ENCODE peak calls at places on chromosomes 5 and 9, in five cellular contexts. W, E, R, K and Y are unnamed samples.

GRCh38 chr9:35994959-35995358 is 37.0 kb upstream of the OR2S2 start:
- DNase-seq in W (no peak), E (no peak), R (no peak), K (no peak), Y (no peak)

GRCh38 chr5:43400082-43400481 is 12.1 kb downstream of the CCL28 start:
- DNase-seq in W (no peak), E (no peak), R (peak), K (no peak), Y (no peak)

GRCh38 chr9:101601904-101602765 is 7.4 kb upstream of the PPP3R2 start:
- DNase-seq in W (peak), E (no peak), R (peak), K (no peak), Y (no peak)

GRCh38 chr9:137963525-137963924 is 85.9 kb downstream of the CACNA1B start:
- DNase-seq in W (no peak), E (no peak), R (no peak), K (no peak), Y (no peak)

GRCh38 chr5:138953370-138954256 is 78.5 kb upstream of the LRRTM2 start:
- DNase-seq in W (peak), E (no peak), R (no peak), K (peak), Y (no peak)

GRCh38 chr9:133943781-133944745 is 48.1 kb downstream of the VAV2 start:
- DNase-seq in W (peak), E (no peak), R (peak), K (no peak), Y (no peak)

GRCh38 chr5:68057186-68057585 is 158.4 kb upstream of the PIK3R1 start:
- DNase-seq in W (no peak), E (no peak), R (no peak), K (no peak), Y (no peak)

GRCh38 chr5:127754727-127755126 is 51.5 kb downstream of the CCDC192 start:
- DNase-seq in W (no peak), E (no peak), R (no peak), K (no peak), Y (no peak)

GRCh38 chr9:109229682-109230081 is 62.6 kb upstream of the FRRS1L start:
- DNase-seq in W (no peak), E (no peak), R (no peak), K (no peak), Y (no peak)

GRCh38 chr9:133352635-133353340 is 3.5 kb downstream of the SURF1 start:
- DNase-seq in W (no peak), E (no peak), R (no peak), K (no peak), Y (no peak)

GRCh38 chr5:3309538-3309937 is 286.1 kb upstream of the IRX1 start:
- DNase-seq in W (no peak), E (no peak), R (peak), K (no peak), Y (no peak)

GRCh38 chr9:31730398-31730797 is 654.0 kb upstream of the ACO1 start:
- DNase-seq in W (no peak), E (no peak), R (no peak), K (no peak), Y (no peak)

GRCh38 chr9:111153973-111154590 is 115.8 kb upstream of the LPAR1 start:
- DNase-seq in W (no peak), E (no peak), R (peak), K (no peak), Y (no peak)

GRCh38 chr5:91632871-91633270 is 249.8 kb upstream of the ARRDC3 start:
- DNase-seq in W (peak), E (no peak), R (no peak), K (no peak), Y (no peak)

GRCh38 chr9:110050925-110051355 is 157.0 kb downstream of the C9orf152 start:
- DNase-seq in W (no peak), E (no peak), R (peak), K (peak), Y (no peak)

GRCh38 chr5:73702534-73702933 is 76.5 kb downstream of the ARHGEF28 start:
- DNase-seq in W (no peak), E (no peak), R (no peak), K (no peak), Y (no peak)

GRCh38 chr5:112232651-112233050 is 186.4 kb downstream of the EPB41L4A start:
- DNase-seq in W (no peak), E (no peak), R (peak), K (no peak), Y (no peak)

GRCh38 chr5:105688227-105688807 is 1982.4 kb downstream of the EFNA5 start:
- DNase-seq in W (no peak), E (no peak), R (no peak), K (no peak), Y (no peak)

GRCh38 chr5:91383956-91384300 is 811 bp upstream of the ARRDC3 start:
- DNase-seq in W (peak), E (no peak), R (no peak), K (no peak), Y (no peak)

GRCh38 chr5:164934039-164934438 is 1428.6 kb downstream of the MAT2B start:
- DNase-seq in W (no peak), E (no peak), R (no peak), K (no peak), Y (no peak)

GRCh38 chr5:122202952-122203351 is 73.6 kb downstream of the ZNF474 start:
- DNase-seq in W (no peak), E (no peak), R (no peak), K (no peak), Y (no peak)

GRCh38 chr9:135346438-135347050 is 133.0 kb upstream of the PPP1R26 start:
- DNase-seq in W (no peak), E (no peak), R (no peak), K (no peak), Y (no peak)

GRCh38 chr5:127072861-127073846 is at the start of gene C5orf63:
- DNase-seq in W (peak), E (peak), R (peak), K (peak), Y (peak)

GRCh38 chr9:96009690-96010477 is 134.4 kb downstream of the ERCC6L2 start:
- DNase-seq in W (no peak), E (no peak), R (peak), K (no peak), Y (peak)

GRCh38 chr9:111712369-111712768 is 51.0 kb downstream of the GNG10 start:
- DNase-seq in W (no peak), E (no peak), R (no peak), K (no peak), Y (no peak)

GRCh38 chr9:108854094-108854493 is 1.7 kb downstream of the ACTL7B start:
- DNase-seq in W (no peak), E (no peak), R (no peak), K (no peak), Y (no peak)

GRCh38 chr5:166436857-166437256 is 1854.6 kb upstream of the WWC1 start:
- DNase-seq in W (no peak), E (no peak), R (no peak), K (no peak), Y (no peak)

GRCh38 chr9:34279431-34279830 is 49.6 kb downstream of the KIF24 start:
- DNase-seq in W (no peak), E (no peak), R (peak), K (no peak), Y (no peak)

GRCh38 chr9:95903398-95903797 is 27.9 kb downstream of the ERCC6L2 start:
- DNase-seq in W (no peak), E (no peak), R (no peak), K (no peak), Y (no peak)

GRCh38 chr9:18826248-18826647 is 206.8 kb downstream of the SAXO1 start:
- DNase-seq in W (peak), E (no peak), R (no peak), K (no peak), Y (no peak)

GRCh38 chr5:130605200-130605599 is 559.9 kb downstream of the HINT1 start:
- DNase-seq in W (peak), E (no peak), R (peak), K (no peak), Y (no peak)

DNA sequence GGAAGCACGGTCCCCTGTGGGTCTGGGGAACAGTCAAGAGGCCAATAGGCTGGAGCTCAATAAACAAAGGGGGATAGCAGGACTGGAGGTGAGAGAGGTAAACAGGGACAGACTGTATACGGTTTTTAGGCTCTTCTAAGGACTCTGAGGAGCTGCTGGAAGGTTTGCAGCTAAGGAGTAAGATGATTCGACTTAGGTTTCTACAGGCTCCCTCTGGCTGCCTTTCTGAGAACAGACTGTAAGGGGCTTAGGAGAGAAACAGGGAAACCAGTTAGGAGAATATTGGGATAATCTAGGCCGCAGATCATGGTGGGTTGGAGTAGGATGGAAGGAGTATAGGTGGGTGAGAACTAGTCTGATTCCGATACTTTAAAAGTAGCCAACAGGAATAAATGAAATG is 10.4 kb downstream of the CDK5RAP2 start:
- DNase-seq in W (no peak), E (no peak), R (no peak), K (no peak), Y (no peak)
- H3K27ac ChIP-seq in W (no peak), E (no peak), R (no peak), K (no peak), Y (no peak)

DNA sequence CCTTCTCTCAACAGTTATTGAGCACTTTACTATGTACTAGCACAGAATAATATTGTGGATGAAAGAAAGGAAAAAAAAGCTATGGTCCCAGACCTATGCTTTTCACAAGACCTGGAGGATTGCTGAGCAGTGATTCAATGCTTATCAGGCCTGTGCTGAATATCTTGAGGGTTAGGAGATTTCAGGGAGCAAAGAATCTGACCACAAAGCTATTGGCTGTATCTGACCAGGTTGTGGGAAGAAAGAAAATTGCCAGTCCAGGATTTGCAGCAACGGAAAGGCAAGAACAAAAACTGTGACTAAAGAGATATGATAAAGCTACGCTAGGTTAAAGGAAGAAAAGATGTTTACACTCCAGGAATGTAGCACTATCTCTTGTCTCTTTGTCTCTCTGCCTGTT is 14.9 kb upstream of the MACIR start:
- DNase-seq in W (no peak), E (no peak), R (no peak), K (no peak), Y (no peak)
- H3K27ac ChIP-seq in W (no peak), E (no peak), R (no peak), K (no peak), Y (no peak)

DNA sequence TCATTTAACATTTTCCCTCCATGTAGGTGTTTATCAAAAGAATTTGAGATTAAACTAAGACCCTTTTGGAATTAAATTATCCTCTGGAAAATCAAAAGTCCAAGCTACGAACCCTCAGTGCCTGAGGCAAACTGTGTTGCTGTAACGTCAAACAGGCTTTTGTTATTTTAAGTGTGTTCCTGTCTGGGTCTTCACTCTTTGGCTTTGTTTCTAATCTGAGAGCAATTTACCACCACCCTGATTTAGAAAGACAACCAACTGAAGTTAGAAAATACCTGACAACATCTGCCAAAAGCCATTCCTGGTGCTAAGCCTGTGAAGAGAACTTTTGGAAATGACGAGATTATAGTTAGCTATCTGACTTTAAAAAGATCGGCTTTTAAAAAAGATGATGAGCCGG is 199.9 kb downstream of the DIRAS2 start:
- DNase-seq in W (no peak), E (no peak), R (no peak), K (no peak), Y (no peak)
- H3K27ac ChIP-seq in W (peak), E (no peak), R (no peak), K (no peak), Y (no peak)

GRCh38 chr9:99054581-99054980 is 50.3 kb upstream of the TGFBR1 start:
- DNase-seq in W (no peak), E (no peak), R (peak), K (no peak), Y (no peak)
- H3K27ac ChIP-seq in W (no peak), E (no peak), R (no peak), K (no peak), Y (no peak)

GRCh38 chr9:72305102-72305546 is 59.9 kb downstream of the ZFAND5 start:
- DNase-seq in W (no peak), E (no peak), R (no peak), K (peak), Y (no peak)

GRCh38 chr9:72304538-72304937 is 60.5 kb downstream of the ZFAND5 start:
- DNase-seq in W (no peak), E (no peak), R (no peak), K (no peak), Y (no peak)

GRCh38 chr9:72297516-72297915 is 67.5 kb downstream of the ZFAND5 start:
- DNase-seq in W (no peak), E (no peak), R (no peak), K (no peak), Y (no peak)

GRCh38 chr9:72299017-72299603 is 65.9 kb downstream of the ZFAND5 start:
- DNase-seq in W (no peak), E (no peak), R (no peak), K (no peak), Y (no peak)

GRCh38 chr9:72300884-72301283 is 64.1 kb downstream of the ZFAND5 start:
- DNase-seq in W (no peak), E (no peak), R (no peak), K (no peak), Y (no peak)
- H3K27ac ChIP-seq in W (no peak), E (no peak), R (no peak), K (no peak), Y (no peak)

DNA sequence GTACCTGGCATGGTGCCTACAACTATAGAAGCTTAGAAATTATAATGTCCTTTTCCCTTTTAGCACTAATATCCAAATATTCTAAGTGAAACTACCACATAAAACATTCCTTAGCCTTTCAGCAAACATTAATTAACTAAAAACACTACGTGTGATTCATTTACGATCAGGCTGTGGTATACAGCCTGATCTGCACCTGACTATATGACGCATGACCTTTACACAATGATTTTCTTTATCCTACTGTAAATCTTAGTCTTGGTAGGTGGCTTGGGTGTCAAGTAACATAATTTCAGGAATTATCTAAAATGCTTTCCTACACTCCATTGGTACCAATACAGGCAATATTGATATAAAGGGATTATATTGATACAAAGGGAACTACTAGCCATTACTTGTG is 686.7 kb downstream of the DTWD2 start:
- DNase-seq in W (no peak), E (no peak), R (no peak), K (no peak), Y (no peak)
- H3K27ac ChIP-seq in W (no peak), E (no peak), R (no peak), K (no peak), Y (no peak)

GRCh38 chr5:135029468-135030122 is 4.4 kb downstream of the PITX1 start:
- DNase-seq in W (no peak), E (no peak), R (no peak), K (no peak), Y (no peak)

GRCh38 chr5:135030123-135030517 is 3.9 kb downstream of the PITX1 start:
- DNase-seq in W (peak), E (no peak), R (no peak), K (no peak), Y (no peak)

GRCh38 chr5:135031813-135032612 is 2.0 kb downstream of the PITX1 start:
- DNase-seq in W (no peak), E (no peak), R (no peak), K (no peak), Y (no peak)

GRCh38 chr5:135031146-135031812 is 2.7 kb downstream of the PITX1 start:
- DNase-seq in W (no peak), E (no peak), R (no peak), K (no peak), Y (no peak)

GRCh38 chr5:135030691-135031145 is 3.3 kb downstream of the PITX1 start:
- DNase-seq in W (no peak), E (no peak), R (no peak), K (no peak), Y (no peak)
- H3K27ac ChIP-seq in W (peak), E (no peak), R (no peak), K (no peak), Y (no peak)

GRCh38 chr5:107705390-107706014 is 34.8 kb upstream of the EFNA5 start:
- DNase-seq in W (no peak), E (no peak), R (peak), K (no peak), Y (no peak)
- H3K27ac ChIP-seq in W (peak), E (no peak), R (no peak), K (no peak), Y (no peak)